ENCODE peak calls at places on chromosomes 11 and 22, in six cellular contexts. One of them, this sample, is unnamed.

GRCh38 chr22:41844513-41844912 is 11.6 kb downstream of the SREBF2 start:
- DNase-seq in H9: no peak
- DNase-seq in RWPE1: no peak
- DNase-seq in ELR: no peak
- DNase-seq in non-pigmented ciliary epithelial cell: no peak
- DNase-seq in trophoblast cell: peak; percentile 97
- DNase-seq in this sample: no peak

GRCh38 chr11:62788991-62789390 is 1.8 kb downstream of the TMEM179B start:
- DNase-seq in RWPE1: no peak
- DNase-seq in non-pigmented ciliary epithelial cell: no peak
- DNase-seq in H9: peak; percentile 59
- DNase-seq in trophoblast cell: no peak
- DNase-seq in ELR: no peak
- DNase-seq in this sample: no peak

GRCh38 chr11:114377612-114378267 is 22.6 kb downstream of the C11orf71 start:
- DNase-seq in ELR: peak; percentile 95
- DNase-seq in H9: no peak
- DNase-seq in non-pigmented ciliary epithelial cell: no peak
- DNase-seq in trophoblast cell: no peak
- DNase-seq in RWPE1: no peak
- DNase-seq in this sample: peak; percentile 84

GRCh38 chr11:121892863-121893262 is 223.2 kb downstream of the BLID start:
- DNase-seq in trophoblast cell: peak; percentile 23
- DNase-seq in RWPE1: no peak
- DNase-seq in non-pigmented ciliary epithelial cell: no peak
- DNase-seq in ELR: peak; percentile 32
- DNase-seq in H9: no peak
- DNase-seq in this sample: no peak

GRCh38 chr11:132078677-132079076 is 708.3 kb downstream of the NTM start:
- DNase-seq in non-pigmented ciliary epithelial cell: no peak
- DNase-seq in H9: no peak
- DNase-seq in ELR: no peak
- DNase-seq in RWPE1: no peak
- DNase-seq in trophoblast cell: no peak
- DNase-seq in this sample: no peak

GRCh38 chr11:123321641-123322040 is 108.4 kb upstream of the GRAMD1B start:
- DNase-seq in trophoblast cell: no peak
- DNase-seq in H9: no peak
- DNase-seq in RWPE1: no peak
- DNase-seq in non-pigmented ciliary epithelial cell: no peak
- DNase-seq in ELR: no peak
- DNase-seq in this sample: no peak

GRCh38 chr11:72655896-72656464 is 18.2 kb downstream of the PDE2A start:
- DNase-seq in RWPE1: no peak
- DNase-seq in H9: no peak
- DNase-seq in non-pigmented ciliary epithelial cell: no peak
- DNase-seq in trophoblast cell: no peak
- DNase-seq in ELR: no peak
- DNase-seq in this sample: no peak

GRCh38 chr22:38882480-38882879 is 10.5 kb upstream of the CBX6 start:
- DNase-seq in non-pigmented ciliary epithelial cell: no peak
- DNase-seq in ELR: no peak
- DNase-seq in RWPE1: no peak
- DNase-seq in trophoblast cell: peak; percentile 9
- DNase-seq in H9: no peak
- DNase-seq in this sample: no peak

GRCh38 chr11:123678246-123678645 is 23.8 kb upstream of the SCN3B start:
- DNase-seq in ELR: no peak
- DNase-seq in trophoblast cell: no peak
- DNase-seq in RWPE1: peak; percentile 16
- DNase-seq in H9: no peak
- DNase-seq in non-pigmented ciliary epithelial cell: no peak
- DNase-seq in this sample: no peak

GRCh38 chr22:20509344-20510047 is 2.1 kb downstream of the MED15 start:
- DNase-seq in trophoblast cell: peak; percentile 98
- DNase-seq in RWPE1: peak; percentile 86
- DNase-seq in H9: no peak
- DNase-seq in ELR: peak; percentile 96
- DNase-seq in non-pigmented ciliary epithelial cell: peak; percentile 83
- DNase-seq in this sample: peak; percentile 78

GRCh38 chr11:103901656-103902055 is 134.8 kb upstream of the DDI1 start:
- DNase-seq in RWPE1: no peak
- DNase-seq in ELR: no peak
- DNase-seq in H9: no peak
- DNase-seq in non-pigmented ciliary epithelial cell: no peak
- DNase-seq in trophoblast cell: no peak
- DNase-seq in this sample: no peak

GRCh38 chr11:131978351-131978750 is 607.9 kb downstream of the NTM start:
- DNase-seq in RWPE1: no peak
- DNase-seq in ELR: peak; percentile 81
- DNase-seq in H9: peak; percentile 36
- DNase-seq in non-pigmented ciliary epithelial cell: no peak
- DNase-seq in trophoblast cell: no peak
- DNase-seq in this sample: no peak

GRCh38 chr22:36528336-36528735 is 630 bp downstream of the EIF3D start:
- DNase-seq in RWPE1: no peak
- DNase-seq in trophoblast cell: peak; percentile 22
- DNase-seq in H9: no peak
- DNase-seq in non-pigmented ciliary epithelial cell: no peak
- DNase-seq in ELR: peak; percentile 63
- DNase-seq in this sample: no peak

GRCh38 chr11:118892515-118892914 is 8.8 kb downstream of the CXCR5 start:
- DNase-seq in trophoblast cell: no peak
- DNase-seq in ELR: no peak
- DNase-seq in RWPE1: no peak
- DNase-seq in H9: no peak
- DNase-seq in non-pigmented ciliary epithelial cell: no peak
- DNase-seq in this sample: no peak

GRCh38 chr11:8068605-8069221 is 12.3 kb upstream of the TUB start:
- DNase-seq in H9: peak; percentile 23
- DNase-seq in non-pigmented ciliary epithelial cell: peak; percentile 75
- DNase-seq in trophoblast cell: no peak
- DNase-seq in ELR: peak; percentile 47
- DNase-seq in RWPE1: peak; percentile 16
- DNase-seq in this sample: no peak

GRCh38 chr22:46462726-46463371 is 74.6 kb downstream of the CELSR1 start:
- DNase-seq in trophoblast cell: peak; percentile 73
- DNase-seq in H9: no peak
- DNase-seq in non-pigmented ciliary epithelial cell: peak; percentile 35
- DNase-seq in ELR: peak; percentile 92
- DNase-seq in RWPE1: peak; percentile 82
- DNase-seq in this sample: peak; percentile 51

GRCh38 chr11:74634537-74634936 is 42.2 kb downstream of the POLD3 start:
- DNase-seq in ELR: peak; percentile 62
- DNase-seq in non-pigmented ciliary epithelial cell: peak; percentile 38
- DNase-seq in H9: no peak
- DNase-seq in RWPE1: peak; percentile 87
- DNase-seq in trophoblast cell: peak; percentile 44
- DNase-seq in this sample: no peak